ENCODE peak calls at places on chromosomes 6 and 20, in ten cellular contexts. A is neuronal stem cell; G is prostate gland; R is hypothalamus; F is activated naive CD8-positive, alpha-beta T cell treated with anti-CD3 and anti-CD28 coated beads, Interleukin-2, amount 50 U/mL, for 24 hours; L is activated CD4-positive, CD25-positive, alpha-beta regulatory T cell; W is A549; T is iris pigment epithelial cell; D is NAMALWA; C is HEK293T. N is an unnamed sample.

GRCh38 chr6:29602564-29603361 is 17.8 kb downstream of the OR2H2 start:
- DNase-seq in A (no peak), G (no peak), R (peak; percentile 51), F (no peak), L (no peak), W (peak; percentile 20), T (peak; percentile 37), D (peak; percentile 56), C (peak; percentile 48), N (peak; percentile 31)

GRCh38 chr6:106446287-106446885 is 85.9 kb downstream of the CRYBG1 start:
- DNase-seq in A (no peak), G (no peak), R (no peak), F (no peak), L (no peak), W (peak; percentile 10), T (no peak), D (peak; percentile 58), C (no peak), N (no peak)

GRCh38 chr20:42026599-42026998 is 408.4 kb upstream of the CHD6 start:
- DNase-seq in A (no peak), G (no peak), R (no peak), F (no peak), L (no peak), W (no peak), T (no peak), D (no peak), C (no peak), N (no peak)

GRCh38 chr20:51565741-51566140 is 23.2 kb upstream of the NFATC2 start:
- DNase-seq in A (no peak), G (no peak), R (no peak), F (no peak), L (no peak), W (no peak), T (peak; percentile 26), D (no peak), C (no peak), N (no peak)

GRCh38 chr6:7232351-7232750 is 80.6 kb downstream of the SSR1 start:
- DNase-seq in A (no peak), G (no peak), R (no peak), F (no peak), L (no peak), W (no peak), T (peak; percentile 51), D (no peak), C (no peak), N (no peak)

GRCh38 chr6:31592396-31592771 is 422 bp downstream of the NCR3 start:
- DNase-seq in A (no peak), G (no peak), R (no peak), F (no peak), L (no peak), W (no peak), T (no peak), D (no peak), C (no peak), N (no peak)

GRCh38 chr6:157107915-157108651 is 215.2 kb downstream of the TMEM242 start:
- DNase-seq in A (no peak), G (no peak), R (no peak), F (no peak), L (no peak), W (peak; percentile 46), T (peak; percentile 97), D (no peak), C (peak; percentile 62), N (no peak)

GRCh38 chr6:10382322-10382721 is 32.6 kb downstream of the TFAP2A start:
- DNase-seq in A (no peak), G (no peak), R (no peak), F (no peak), L (no peak), W (no peak), T (no peak), D (no peak), C (no peak), N (no peak)

GRCh38 chr20:47336013-47336754 is 20.3 kb downstream of the ZMYND8 start:
- DNase-seq in A (no peak), G (no peak), R (peak; percentile 76), F (no peak), L (no peak), W (no peak), T (peak; percentile 83), D (no peak), C (no peak), N (no peak)